ENCODE peak calls at places on chromosomes 6 and 20, in six cellular contexts. One of them, this sample, is unnamed.

GRCh38 chr6:56814308-56814707 is 140.6 kb upstream of the BEND6 start:
- DNase-seq in spleen: no peak
- DNase-seq in CD8-positive, alpha-beta T cell: no peak
- DNase-seq in HepG2: no peak
- DNase-seq in aorta: no peak
- DNase-seq in cardiac muscle cell: no peak
- DNase-seq in this sample: no peak

GRCh38 chr6:144834426-144835038 is 549.4 kb downstream of the UTRN start:
- DNase-seq in spleen: no peak
- DNase-seq in aorta: no peak
- DNase-seq in cardiac muscle cell: no peak
- DNase-seq in HepG2: no peak
- DNase-seq in CD8-positive, alpha-beta T cell: no peak
- DNase-seq in this sample: no peak

GRCh38 chr20:50548396-50548795 is 38.2 kb downstream of the PTPN1 start:
- DNase-seq in spleen: no peak
- DNase-seq in HepG2: no peak
- DNase-seq in CD8-positive, alpha-beta T cell: no peak
- DNase-seq in aorta: no peak
- DNase-seq in cardiac muscle cell: no peak
- DNase-seq in this sample: no peak

GRCh38 chr20:57785720-57786119 is 75.9 kb upstream of the PMEPA1 start:
- DNase-seq in aorta: peak; percentile 23
- DNase-seq in cardiac muscle cell: no peak
- DNase-seq in spleen: peak; percentile 22
- DNase-seq in CD8-positive, alpha-beta T cell: no peak
- DNase-seq in HepG2: no peak
- DNase-seq in this sample: no peak

GRCh38 chr6:12748815-12749521 is 32.4 kb downstream of the PHACTR1 start:
- DNase-seq in CD8-positive, alpha-beta T cell: no peak
- DNase-seq in aorta: peak; percentile 62
- DNase-seq in spleen: no peak
- DNase-seq in HepG2: no peak
- DNase-seq in cardiac muscle cell: peak; percentile 32
- DNase-seq in this sample: no peak

GRCh38 chr6:121885399-121886152 is 450.1 kb downstream of the GJA1 start:
- DNase-seq in CD8-positive, alpha-beta T cell: no peak
- DNase-seq in HepG2: peak; percentile 74
- DNase-seq in spleen: no peak
- DNase-seq in aorta: no peak
- DNase-seq in cardiac muscle cell: peak; percentile 59
- DNase-seq in this sample: no peak

GRCh38 chr6:105424177-105424783 is 21.4 kb upstream of the PREP start:
- DNase-seq in spleen: no peak
- DNase-seq in CD8-positive, alpha-beta T cell: peak; percentile 73
- DNase-seq in HepG2: peak; percentile 37
- DNase-seq in cardiac muscle cell: peak; percentile 75
- DNase-seq in aorta: no peak
- DNase-seq in this sample: peak; percentile 28

GRCh38 chr20:24501764-24502163 is 32.3 kb downstream of the SYNDIG1 start:
- DNase-seq in HepG2: no peak
- DNase-seq in aorta: no peak
- DNase-seq in spleen: peak; percentile 47
- DNase-seq in CD8-positive, alpha-beta T cell: no peak
- DNase-seq in cardiac muscle cell: no peak
- DNase-seq in this sample: no peak

GRCh38 chr20:46808565-46808964 is 86.1 kb upstream of the EYA2 start:
- DNase-seq in aorta: no peak
- DNase-seq in spleen: no peak
- DNase-seq in cardiac muscle cell: no peak
- DNase-seq in CD8-positive, alpha-beta T cell: no peak
- DNase-seq in HepG2: no peak
- DNase-seq in this sample: no peak

GRCh38 chr6:16712250-16712930 is 48.9 kb downstream of the ATXN1 start:
- DNase-seq in HepG2: no peak
- DNase-seq in aorta: no peak
- DNase-seq in CD8-positive, alpha-beta T cell: no peak
- DNase-seq in spleen: no peak
- DNase-seq in cardiac muscle cell: no peak
- DNase-seq in this sample: no peak
- H3K27me3 ChIP-seq in HepG2: no peaks in the 10 kb centered on the region
- H3K27me3 ChIP-seq in aorta: no peaks in the 10 kb centered on the region
- H3K27me3 ChIP-seq in CD8-positive, alpha-beta T cell: no peaks in the 10 kb centered on the region
- H3K27me3 ChIP-seq in spleen: no peaks in the 10 kb centered on the region
- H3K27me3 ChIP-seq in cardiac muscle cell: no peaks in the 10 kb centered on the region
- H3K27me3 ChIP-seq in this sample: no peaks in the 10 kb centered on the region

DNA sequence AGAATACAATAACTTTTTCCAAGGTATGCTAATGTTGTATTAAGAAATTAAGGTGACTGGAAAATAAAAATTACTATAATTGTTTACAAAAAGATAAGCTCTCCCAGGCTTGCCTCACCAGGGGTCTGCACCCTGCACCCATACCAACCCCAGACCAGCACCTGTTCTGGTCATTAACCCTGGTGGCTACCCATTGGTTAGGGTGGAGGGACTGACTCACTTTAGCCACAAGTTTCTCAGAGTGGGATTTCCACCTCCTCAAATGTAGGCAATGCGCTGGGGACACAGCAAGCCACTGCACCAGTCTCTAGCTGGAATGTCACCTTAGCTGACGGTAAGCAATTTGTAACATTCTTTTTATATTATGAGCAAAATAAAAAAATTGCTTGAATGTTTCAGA is 83.1 kb downstream of the BFSP1 start:
- DNase-seq in cardiac muscle cell: no peak
- DNase-seq in HepG2: no peak
- DNase-seq in aorta: no peak
- DNase-seq in CD8-positive, alpha-beta T cell: no peak
- DNase-seq in spleen: no peak
- DNase-seq in this sample: no peak
- H3K27me3 ChIP-seq in cardiac muscle cell: no peaks in the 10 kb centered on the region
- H3K27me3 ChIP-seq in HepG2: peaks cover 2% of the 10 kb centered on the region
- H3K27me3 ChIP-seq in aorta: no peaks in the 10 kb centered on the region
- H3K27me3 ChIP-seq in CD8-positive, alpha-beta T cell: no peaks in the 10 kb centered on the region
- H3K27me3 ChIP-seq in spleen: no peaks in the 10 kb centered on the region
- H3K27me3 ChIP-seq in this sample: no peaks in the 10 kb centered on the region

GRCh38 chr6:106789436-106790145 is 160.2 kb downstream of the QRSL1 start:
- DNase-seq in CD8-positive, alpha-beta T cell: no peak
- DNase-seq in aorta: no peak
- DNase-seq in spleen: no peak
- DNase-seq in HepG2: no peak
- DNase-seq in cardiac muscle cell: no peak
- DNase-seq in this sample: no peak
- H3K27me3 ChIP-seq in CD8-positive, alpha-beta T cell: no peaks in the 10 kb centered on the region
- H3K27me3 ChIP-seq in aorta: no peaks in the 10 kb centered on the region
- H3K27me3 ChIP-seq in spleen: no peaks in the 10 kb centered on the region
- H3K27me3 ChIP-seq in HepG2: no peaks in the 10 kb centered on the region
- H3K27me3 ChIP-seq in cardiac muscle cell: no peaks in the 10 kb centered on the region
- H3K27me3 ChIP-seq in this sample: no peaks in the 10 kb centered on the region

GRCh38 chr20:62163986-62164762 is 18.7 kb upstream of the MTG2 start:
- DNase-seq in aorta: no peak
- DNase-seq in CD8-positive, alpha-beta T cell: no peak
- DNase-seq in HepG2: no peak
- DNase-seq in spleen: peak; percentile 50
- DNase-seq in cardiac muscle cell: no peak
- DNase-seq in this sample: no peak

GRCh38 chr20:62160876-62161275 is 17.3 kb downstream of the SS18L1 start:
- DNase-seq in CD8-positive, alpha-beta T cell: no peak
- DNase-seq in aorta: no peak
- DNase-seq in HepG2: no peak
- DNase-seq in spleen: no peak
- DNase-seq in cardiac muscle cell: no peak
- DNase-seq in this sample: no peak

GRCh38 chr20:62161347-62161746 is 17.8 kb downstream of the SS18L1 start:
- DNase-seq in HepG2: no peak
- DNase-seq in spleen: no peak
- DNase-seq in CD8-positive, alpha-beta T cell: no peak
- DNase-seq in cardiac muscle cell: peak; percentile 89
- DNase-seq in aorta: no peak
- DNase-seq in this sample: no peak

GRCh38 chr20:62163485-62163865 is 19.4 kb upstream of the MTG2 start:
- DNase-seq in HepG2: no peak
- DNase-seq in cardiac muscle cell: no peak
- DNase-seq in spleen: no peak
- DNase-seq in aorta: no peak
- DNase-seq in CD8-positive, alpha-beta T cell: no peak
- DNase-seq in this sample: no peak

DNA sequence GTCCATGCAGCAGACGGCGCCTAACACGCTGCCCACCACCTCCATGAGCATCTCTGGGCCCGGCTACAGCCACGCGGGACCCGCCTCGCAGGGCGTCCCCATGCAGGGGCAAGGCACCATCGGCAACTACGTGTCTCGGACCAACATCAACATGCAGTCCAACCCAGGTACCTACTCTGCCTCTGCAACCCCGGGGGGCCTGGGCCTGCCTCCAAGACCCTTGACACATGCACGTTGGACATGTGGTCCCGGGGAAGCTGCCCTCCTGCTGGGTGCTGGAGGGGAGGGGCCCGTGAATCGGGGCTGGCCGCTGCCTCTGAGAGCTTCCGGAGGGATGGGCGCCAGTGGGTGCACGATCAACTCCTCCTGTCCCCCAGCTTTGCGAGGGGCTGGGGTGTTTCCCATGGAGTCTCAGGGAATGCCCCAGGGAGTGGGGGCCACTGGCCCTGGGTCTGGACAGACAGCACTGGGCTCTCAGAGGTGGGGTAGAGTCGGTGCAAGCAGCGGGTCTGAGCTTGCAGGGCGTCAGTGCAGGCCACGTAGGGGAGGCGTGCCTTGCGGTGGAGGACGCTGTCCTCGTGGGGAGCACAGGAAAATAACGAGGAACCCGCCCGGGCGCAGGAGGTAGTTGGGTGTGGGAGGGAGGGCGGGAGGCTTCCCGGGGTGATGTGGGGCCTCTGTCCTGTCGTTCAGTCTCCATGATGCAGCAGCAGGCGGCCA is 19.4 kb downstream of the SS18L1 start:
- DNase-seq in cardiac muscle cell: no peak
- DNase-seq in HepG2: no peak
- DNase-seq in spleen: no peak
- DNase-seq in CD8-positive, alpha-beta T cell: no peak
- DNase-seq in aorta: no peak
- DNase-seq in this sample: no peak
- H3K27me3 ChIP-seq in cardiac muscle cell: no peaks in the 10 kb centered on the region
- H3K27me3 ChIP-seq in HepG2: no peaks in the 10 kb centered on the region
- H3K27me3 ChIP-seq in spleen: no peaks in the 10 kb centered on the region
- H3K27me3 ChIP-seq in CD8-positive, alpha-beta T cell: no peaks in the 10 kb centered on the region
- H3K27me3 ChIP-seq in aorta: no peaks in the 10 kb centered on the region
- H3K27me3 ChIP-seq in this sample: no peaks in the 10 kb centered on the region

GRCh38 chr6:32854376-32855178 is 585 bp downstream of the PSMB9 start:
- DNase-seq in HepG2: no peak
- DNase-seq in cardiac muscle cell: peak; percentile 47
- DNase-seq in spleen: peak; percentile 85
- DNase-seq in aorta: no peak
- DNase-seq in CD8-positive, alpha-beta T cell: no peak
- DNase-seq in this sample: peak; percentile 38
- H3K27me3 ChIP-seq in HepG2: no peaks in the 10 kb centered on the region
- H3K27me3 ChIP-seq in cardiac muscle cell: peaks cover 88% of the 10 kb centered on the region
- H3K27me3 ChIP-seq in spleen: no peaks in the 10 kb centered on the region
- H3K27me3 ChIP-seq in aorta: no peaks in the 10 kb centered on the region
- H3K27me3 ChIP-seq in CD8-positive, alpha-beta T cell: no peaks in the 10 kb centered on the region
- H3K27me3 ChIP-seq in this sample: no peaks in the 10 kb centered on the region

DNA sequence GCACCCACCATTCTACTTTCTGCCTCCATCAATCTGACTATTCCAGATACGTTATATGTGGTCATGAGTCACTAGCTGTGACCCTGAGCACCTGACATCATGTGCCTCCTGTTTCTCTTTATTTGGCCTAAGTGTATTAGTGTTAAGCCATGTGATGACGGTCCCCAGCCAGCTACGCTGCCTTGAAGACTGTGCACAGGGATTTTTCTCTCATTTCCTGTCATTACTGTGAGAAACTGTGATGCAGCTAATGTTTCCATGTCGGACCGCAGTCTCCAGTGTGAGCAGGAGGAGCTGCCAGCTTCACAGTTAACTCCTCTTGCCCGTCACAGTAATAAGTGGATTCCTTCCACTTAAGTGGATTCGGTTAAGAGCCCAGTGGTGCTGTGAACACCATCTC is 9.9 kb upstream of the SPATS1 start:
- DNase-seq in spleen: no peak
- DNase-seq in CD8-positive, alpha-beta T cell: no peak
- DNase-seq in cardiac muscle cell: no peak
- DNase-seq in aorta: no peak
- DNase-seq in HepG2: no peak
- DNase-seq in this sample: no peak
- H3K27me3 ChIP-seq in spleen: no peaks in the 10 kb centered on the region
- H3K27me3 ChIP-seq in CD8-positive, alpha-beta T cell: peaks cover 4% of the 10 kb centered on the region
- H3K27me3 ChIP-seq in cardiac muscle cell: peaks cover 7% of the 10 kb centered on the region
- H3K27me3 ChIP-seq in aorta: no peaks in the 10 kb centered on the region
- H3K27me3 ChIP-seq in HepG2: no peaks in the 10 kb centered on the region
- H3K27me3 ChIP-seq in this sample: no peaks in the 10 kb centered on the region

DNA sequence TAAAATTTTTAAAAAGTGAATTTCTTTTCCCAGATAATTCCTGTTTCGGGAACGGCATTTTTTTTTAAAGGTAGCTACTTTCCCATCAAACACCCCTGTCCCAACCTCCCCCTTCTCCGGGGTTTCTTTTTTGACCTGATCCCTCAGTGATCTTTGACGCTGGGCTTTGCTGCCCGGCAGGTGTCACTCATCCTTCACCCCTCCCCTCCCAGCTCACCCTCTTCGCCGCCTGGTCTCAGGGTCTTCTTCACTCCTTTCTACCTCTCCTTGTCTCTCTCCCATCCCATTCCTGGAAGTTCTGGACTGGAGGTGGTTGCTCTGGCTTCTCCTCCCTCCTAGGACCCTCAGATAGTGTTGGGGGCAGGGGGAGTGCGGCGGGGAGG is 329 bp upstream of the GPR6 start:
- DNase-seq in spleen: no peak
- DNase-seq in cardiac muscle cell: no peak
- DNase-seq in aorta: no peak
- DNase-seq in CD8-positive, alpha-beta T cell: no peak
- DNase-seq in HepG2: no peak
- DNase-seq in this sample: no peak
- H3K27me3 ChIP-seq in spleen: peaks cover 36% of the 10 kb centered on the region
- H3K27me3 ChIP-seq in cardiac muscle cell: peaks cover 90% of the 10 kb centered on the region
- H3K27me3 ChIP-seq in aorta: no peaks in the 10 kb centered on the region
- H3K27me3 ChIP-seq in CD8-positive, alpha-beta T cell: peaks cover 16% of the 10 kb centered on the region
- H3K27me3 ChIP-seq in HepG2: no peaks in the 10 kb centered on the region
- H3K27me3 ChIP-seq in this sample: peaks cover 55% of the 10 kb centered on the region

DNA sequence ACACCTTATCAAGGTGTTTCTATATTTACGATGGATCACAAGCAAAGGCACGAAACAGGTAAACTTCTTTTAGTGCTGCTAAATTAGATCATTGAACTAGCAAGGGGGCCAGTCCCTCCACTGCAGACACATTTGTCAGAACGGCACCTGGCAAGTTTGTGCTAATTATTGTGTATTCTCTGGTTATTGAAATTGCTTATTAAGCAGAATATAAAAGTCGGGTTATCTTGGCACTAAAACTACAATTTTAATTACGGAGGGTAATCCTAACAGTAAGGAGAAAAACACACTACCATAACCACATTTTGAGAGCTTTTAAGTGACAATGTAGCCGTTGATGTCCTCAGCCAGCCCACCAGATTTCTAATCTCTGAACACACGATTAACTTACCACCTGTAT is 118.9 kb upstream of the BTN3A2 start:
- DNase-seq in spleen: no peak
- DNase-seq in aorta: no peak
- DNase-seq in CD8-positive, alpha-beta T cell: no peak
- DNase-seq in cardiac muscle cell: no peak
- DNase-seq in HepG2: no peak
- DNase-seq in this sample: no peak
- H3K27me3 ChIP-seq in spleen: no peaks in the 10 kb centered on the region
- H3K27me3 ChIP-seq in aorta: no peaks in the 10 kb centered on the region
- H3K27me3 ChIP-seq in CD8-positive, alpha-beta T cell: no peaks in the 10 kb centered on the region
- H3K27me3 ChIP-seq in cardiac muscle cell: no peaks in the 10 kb centered on the region
- H3K27me3 ChIP-seq in HepG2: no peaks in the 10 kb centered on the region
- H3K27me3 ChIP-seq in this sample: no peaks in the 10 kb centered on the region

This sample was measured in tibial nerve.